ENCODE peak calls at places on chromosomes 6 and 20, in four cellular contexts. J is tibial artery, Q is prostate gland, A is SJSA1. F is an unnamed sample.
A peak's percentile ranks its signal among the peaks of the same experiment; 100 is the strongest.

GRCh38 chr20:2775139-2775538 is 25.3 kb downstream of the CPXM1 start:
- DNase-seq in J (no peak), Q (no peak), A (no peak), F (no peak)

GRCh38 chr6:42021847-42022754 is 28.2 kb upstream of the TAF8 start:
- DNase-seq in J (no peak), Q (no peak), A (no peak), F (no peak)

GRCh38 chr6:157461000-157461915 is 80.3 kb downstream of the ZDHHC14 start:
- DNase-seq in J (no peak), Q (no peak), A (peak; percentile 69), F (no peak)

GRCh38 chr6:72856801-72857200 is 234.9 kb downstream of the KCNQ5 start:
- DNase-seq in J (no peak), Q (no peak), A (no peak), F (no peak)

GRCh38 chr6:89353118-89353556 is 615 bp upstream of the UBE2J1 start:
- DNase-seq in J (no peak), Q (no peak), A (no peak), F (no peak)

GRCh38 chr6:45690846-45691245 is 313.1 kb upstream of the SUPT3H start:
- DNase-seq in J (no peak), Q (no peak), A (no peak), F (no peak)

GRCh38 chr6:40599580-40599979 is 12.4 kb upstream of the LRFN2 start:
- DNase-seq in J (no peak), Q (no peak), A (no peak), F (no peak)

GRCh38 chr6:109263873-109264700 is 118.2 kb downstream of the CD164 start:
- DNase-seq in J (no peak), Q (no peak), A (no peak), F (no peak)

GRCh38 chr20:57433658-57434389 is 42.6 kb downstream of the RBM38 start:
- DNase-seq in J (no peak), Q (no peak), A (no peak), F (peak; percentile 47)

GRCh38 chr20:931401-931800 is 15.3 kb upstream of the ANGPT4 start:
- DNase-seq in J (no peak), Q (no peak), A (no peak), F (no peak)

GRCh38 chr6:26056583-26057350 is 30.5 kb upstream of the HFE start:
- DNase-seq in J (no peak), Q (peak; percentile 29), A (no peak), F (peak; percentile 16)

GRCh38 chr6:3294396-3294795 is 35.6 kb downstream of the PSMG4 start:
- DNase-seq in J (no peak), Q (no peak), A (no peak), F (peak; percentile 7)

GRCh38 chr20:35490736-35491181 is 35.4 kb downstream of the CEP250 start:
- DNase-seq in J (no peak), Q (no peak), A (no peak), F (no peak)

GRCh38 chr6:97705568-97705967 is 422.6 kb upstream of the MMS22L start:
- DNase-seq in J (no peak), Q (no peak), A (no peak), F (no peak)

GRCh38 chr6:53411451-53411850 is 62.7 kb upstream of the ELOVL5 start:
- DNase-seq in J (no peak), Q (no peak), A (no peak), F (no peak)

GRCh38 chr20:47546184-47547033 is 44.7 kb downstream of the NCOA3 start:
- DNase-seq in J (no peak), Q (no peak), A (no peak), F (no peak)

GRCh38 chr6:158057213-158057987 is 75.7 kb downstream of the SYNJ2 start:
- DNase-seq in J (peak; percentile 38), Q (no peak), A (peak; percentile 79), F (no peak)

GRCh38 chr20:34948030-34948429 is 7.6 kb downstream of the GSS start:
- DNase-seq in J (no peak), Q (no peak), A (no peak), F (no peak)

DNA sequence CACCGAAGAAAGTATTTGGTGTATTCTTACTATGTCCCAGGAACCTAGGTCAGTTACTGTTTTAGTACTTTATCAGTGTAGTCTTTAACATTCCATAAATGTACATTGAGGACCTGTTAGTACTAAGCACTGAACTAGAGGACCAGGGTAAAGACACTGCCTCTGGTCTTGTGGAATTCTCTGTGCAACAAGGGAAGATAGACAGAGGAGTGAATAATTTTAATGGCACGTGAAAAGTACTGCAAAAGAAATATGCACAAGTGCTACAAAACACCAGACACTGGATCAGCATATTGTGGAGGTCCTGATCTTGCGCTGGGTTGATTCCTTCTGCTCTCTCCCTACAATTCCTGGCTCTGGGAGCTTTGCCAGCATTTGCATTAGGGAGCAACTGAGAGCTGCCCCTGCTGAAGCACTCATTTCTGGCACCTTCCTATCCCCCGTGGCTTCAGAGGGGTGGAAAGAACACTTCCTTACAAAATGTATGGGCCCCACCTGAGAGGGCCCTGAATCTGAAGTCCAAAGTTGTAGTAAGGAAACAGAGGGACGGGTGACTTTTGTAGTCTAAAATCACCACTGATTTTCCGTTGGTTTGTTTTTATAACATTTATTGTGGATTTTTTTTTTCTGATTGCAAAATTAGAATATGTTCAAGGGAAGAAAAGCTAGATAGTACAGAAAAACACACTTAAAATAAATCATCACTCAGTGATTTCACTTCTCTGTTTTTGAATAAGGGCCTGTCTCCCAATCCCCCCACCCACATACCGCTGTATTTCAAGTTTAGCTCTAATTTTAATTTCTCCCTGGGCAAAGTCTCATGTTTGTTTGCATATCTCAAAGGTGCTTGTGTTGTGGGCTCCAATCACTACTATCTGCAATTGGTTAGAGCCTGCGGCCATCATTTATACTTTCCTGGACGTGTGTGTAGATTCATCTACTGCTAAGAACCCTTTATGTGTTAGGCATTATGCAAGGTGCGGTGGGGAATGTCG is 4.9 kb downstream of the PKIG start:
- DNase-seq in J (no peak), Q (no peak), A (no peak), F (no peak)
- H3K4me1 ChIP-seq in J (peaks cover 41% of the 10 kb centered on the region), Q (no peaks in the 10 kb centered on the region), A (peaks cover 21% of the 10 kb centered on the region), F (peaks cover 38% of the 10 kb centered on the region)

DNA sequence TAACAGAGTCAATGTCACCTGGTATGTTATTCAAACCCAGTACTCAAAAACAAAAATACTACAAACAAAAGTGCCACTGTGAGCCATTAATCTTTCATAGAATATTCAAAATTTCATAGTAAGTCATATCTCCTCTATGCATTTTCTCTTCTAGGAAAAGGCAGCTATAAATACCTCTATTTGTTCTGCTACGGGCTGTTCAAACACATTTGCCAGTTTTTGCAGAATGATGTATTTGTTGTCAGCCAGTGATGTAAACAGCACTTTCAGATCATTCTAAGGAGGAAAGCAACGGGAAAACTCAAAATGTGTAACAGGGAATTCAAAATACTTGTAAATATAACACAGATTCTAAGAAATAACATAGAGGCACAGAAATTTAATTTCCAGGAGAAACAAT is 388.2 kb downstream of the SYNE1 start:
- DNase-seq in J (no peak), Q (no peak), A (no peak), F (no peak)
- H3K4me1 ChIP-seq in J (peaks cover 33% of the 10 kb centered on the region), Q (no peaks in the 10 kb centered on the region), A (no peaks in the 10 kb centered on the region), F (peaks cover 37% of the 10 kb centered on the region)

GRCh38 chr6:36124881-36125280 is 5.4 kb upstream of the MAPK13 start:
- DNase-seq in J (peak; percentile 13), Q (no peak), A (no peak), F (no peak)
- H3K4me1 ChIP-seq in J (peaks cover 19% of the 10 kb centered on the region), Q (peaks cover 8% of the 10 kb centered on the region), A (peaks cover 12% of the 10 kb centered on the region), F (peaks cover 19% of the 10 kb centered on the region)

GRCh38 chr20:62357681-62358080 is 9.4 kb downstream of the LAMA5 start:
- DNase-seq in J (no peak), Q (no peak), A (no peak), F (no peak)
- H3K4me1 ChIP-seq in J (peaks cover 97% of the 10 kb centered on the region), Q (peaks cover 59% of the 10 kb centered on the region), A (peaks cover 62% of the 10 kb centered on the region), F (peaks cover 67% of the 10 kb centered on the region)

F was measured in gastrocnemius medialis.